ENCODE peak calls at places on chromosomes 16 and 17, in eight cellular contexts. E is GM06990, V is thoracic aorta, H is fibroblast of pulmonary artery, T is fibroblast of the aortic adventitia, X is tibial artery, U is ovary, R is sigmoid colon. W is an unnamed sample.

GRCh38 chr16:68860978-68861892 is 17.9 kb downstream of the TANGO6 start:
- DNase-seq in E (no peak), R (no peak), U (no peak), T (no peak), V (no peak), X (no peak), H (no peak), W (no peak)

GRCh38 chr16:7763111-7763510 is 430.5 kb downstream of the RBFOX1 start:
- DNase-seq in R (no peak), T (no peak), V (no peak), U (no peak), X (no peak), E (no peak), H (no peak), W (no peak)

GRCh38 chr17:74998783-74999182 is 11.4 kb downstream of the CDR2L start:
- DNase-seq in X (no peak), T (no peak), H (no peak), V (no peak), U (no peak), R (no peak), E (no peak), W (no peak)

GRCh38 chr17:80539022-80539421 is 5.6 kb upstream of the RPTOR start:
- DNase-seq in U (no peak), V (no peak), H (no peak), R (no peak), T (no peak), E (no peak), X (no peak), W (no peak)

GRCh38 chr17:42618442-42619150 is 9.1 kb downstream of the TUBG1 start:
- DNase-seq in V (no peak), T (no peak), H (no peak), E (peak; percentile 78), R (no peak), U (no peak), X (no peak), W (peak; percentile 12)

GRCh38 chr16:78543066-78543465 is 443.6 kb downstream of the WWOX start:
- DNase-seq in H (no peak), E (no peak), X (no peak), U (no peak), R (no peak), T (no peak), V (no peak), W (peak; percentile 16)

GRCh38 chr17:12566281-12567002 is 99.2 kb upstream of the MYOCD start:
- DNase-seq in E (no peak), X (no peak), R (no peak), V (no peak), H (no peak), U (no peak), T (no peak), W (no peak)

GRCh38 chr16:24677388-24677787 is 52.1 kb upstream of the TNRC6A start:
- DNase-seq in V (no peak), R (no peak), H (no peak), U (no peak), T (no peak), E (no peak), X (no peak), W (no peak)

GRCh38 chr16:10992797-10993196 is 48.4 kb downstream of the CLEC16A start:
- DNase-seq in H (peak; percentile 67), E (no peak), V (no peak), T (peak; percentile 73), X (no peak), U (no peak), R (no peak), W (peak; percentile 88)

GRCh38 chr16:61654962-61655361 is 381.3 kb downstream of the CDH8 start:
- DNase-seq in R (no peak), V (no peak), U (no peak), E (no peak), T (no peak), H (no peak), X (no peak), W (no peak)

GRCh38 chr17:6303664-6304063 is 131.3 kb downstream of the AIPL1 start:
- DNase-seq in X (no peak), T (peak; percentile 8), U (no peak), V (no peak), H (peak; percentile 26), R (no peak), E (no peak), W (no peak)

GRCh38 chr16:2486645-2487516 is 12.0 kb downstream of the TBC1D24 start:
- DNase-seq in H (no peak), R (no peak), X (peak; percentile 54), V (no peak), U (no peak), T (no peak), E (peak; percentile 53), W (no peak)

GRCh38 chr16:2490190-2491105 is 15.5 kb downstream of the TBC1D24 start:
- DNase-seq in U (no peak), H (no peak), X (no peak), V (no peak), T (no peak), E (no peak), R (no peak), W (no peak)

GRCh38 chr16:2487517-2487842 is 12.6 kb downstream of the TBC1D24 start:
- DNase-seq in V (no peak), X (no peak), R (no peak), U (no peak), T (no peak), E (no peak), H (no peak), W (no peak)

GRCh38 chr16:2487903-2488531 is 13.1 kb downstream of the TBC1D24 start:
- DNase-seq in X (no peak), T (no peak), V (no peak), E (no peak), R (no peak), H (no peak), U (no peak), W (no peak)

DNA sequence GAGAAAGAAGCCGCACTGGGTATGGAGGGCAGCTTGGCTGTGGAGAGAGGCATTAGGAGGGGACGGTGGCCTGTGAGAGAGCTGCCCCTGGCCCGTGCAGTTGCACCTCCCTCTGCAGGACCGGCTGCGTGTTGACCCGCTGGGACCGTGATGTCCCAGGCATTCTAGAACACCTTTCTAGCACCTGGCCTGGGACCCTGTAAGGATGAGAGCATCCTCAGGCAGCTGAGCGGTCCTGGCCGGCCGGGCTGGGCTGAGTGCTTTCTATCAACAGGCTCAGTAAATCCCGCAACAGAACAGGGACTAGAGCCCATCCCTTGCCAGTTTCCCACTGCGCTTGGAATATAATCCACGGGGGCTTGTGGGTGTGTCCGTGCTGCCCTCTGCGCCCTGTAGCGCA is 14.7 kb downstream of the TBC1D24 start:
- DNase-seq in X (no peak), V (no peak), T (no peak), H (no peak), R (no peak), U (no peak), E (no peak), W (no peak)
- H3K4me3 ChIP-seq in X (no peak overlapping the region), V (no peak overlapping the region), T (no peak overlapping the region), H (no peak overlapping the region), R (no peak overlapping the region), U (no peak overlapping the region), E (no peak overlapping the region), W (no peak overlapping the region)

DNA sequence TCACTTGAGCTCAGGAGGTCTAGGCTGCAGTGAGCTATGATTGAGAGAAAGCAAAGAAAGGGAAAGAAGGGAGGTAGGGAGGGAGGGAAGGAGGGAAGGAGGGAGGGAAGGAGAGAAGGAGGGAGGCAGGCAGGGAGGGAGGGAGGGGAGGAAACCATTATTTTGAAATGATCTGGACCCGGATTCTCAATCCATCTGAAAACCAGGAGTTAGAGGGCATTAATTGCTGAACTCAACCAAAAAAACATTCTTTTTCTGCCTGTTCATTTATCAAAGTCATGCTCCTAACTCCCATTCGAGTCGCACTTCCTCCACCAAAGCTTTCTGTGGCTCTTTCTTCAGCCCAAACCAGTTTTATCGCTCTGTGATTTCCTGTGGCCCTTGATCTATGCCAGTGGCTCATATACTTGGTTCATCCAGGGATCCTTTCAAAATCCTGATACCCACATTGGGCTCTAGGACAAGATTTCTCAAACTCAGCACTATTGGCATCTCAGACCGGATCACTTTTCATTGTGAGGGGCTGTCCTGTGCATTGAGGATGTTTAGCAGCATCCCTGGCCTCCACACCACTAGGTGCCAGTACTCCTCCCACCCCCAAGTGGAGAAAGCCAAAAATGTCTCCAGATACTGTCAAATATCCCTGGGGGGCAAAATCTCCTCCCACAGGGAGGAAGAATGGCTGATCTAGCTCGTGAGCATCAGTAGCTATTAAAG is 38.2 kb downstream of the CMTM4 start:
- DNase-seq in U (no peak), X (no peak), E (no peak), V (no peak), T (no peak), H (no peak), R (no peak), W (no peak)
- TF ChIP-seq CTCF in U (no peak), X (no peak), E (no peak), V (no peak), T (no peak), H (no peak), R (no peak), W (no peak)

GRCh38 chr17:64494121-64494520 is 2.7 kb downstream of the POLG2 start:
- DNase-seq in U (no peak), E (no peak), R (no peak), H (no peak), T (no peak), V (no peak), X (no peak), W (no peak)

GRCh38 chr17:64491034-64491860 is 5.6 kb downstream of the POLG2 start:
- DNase-seq in X (no peak), U (no peak), H (peak; percentile 74), T (peak; percentile 59), R (no peak), V (no peak), E (no peak), W (peak; percentile 61)

GRCh38 chr17:64491995-64492394 is 4.9 kb downstream of the POLG2 start:
- DNase-seq in R (no peak), V (no peak), E (no peak), X (no peak), U (no peak), H (no peak), T (no peak), W (peak; percentile 80)

GRCh38 chr17:64496348-64496785 is 487 bp downstream of the POLG2 start:
- DNase-seq in T (no peak), R (no peak), E (no peak), X (no peak), U (no peak), H (no peak), V (no peak), W (no peak)

DNA sequence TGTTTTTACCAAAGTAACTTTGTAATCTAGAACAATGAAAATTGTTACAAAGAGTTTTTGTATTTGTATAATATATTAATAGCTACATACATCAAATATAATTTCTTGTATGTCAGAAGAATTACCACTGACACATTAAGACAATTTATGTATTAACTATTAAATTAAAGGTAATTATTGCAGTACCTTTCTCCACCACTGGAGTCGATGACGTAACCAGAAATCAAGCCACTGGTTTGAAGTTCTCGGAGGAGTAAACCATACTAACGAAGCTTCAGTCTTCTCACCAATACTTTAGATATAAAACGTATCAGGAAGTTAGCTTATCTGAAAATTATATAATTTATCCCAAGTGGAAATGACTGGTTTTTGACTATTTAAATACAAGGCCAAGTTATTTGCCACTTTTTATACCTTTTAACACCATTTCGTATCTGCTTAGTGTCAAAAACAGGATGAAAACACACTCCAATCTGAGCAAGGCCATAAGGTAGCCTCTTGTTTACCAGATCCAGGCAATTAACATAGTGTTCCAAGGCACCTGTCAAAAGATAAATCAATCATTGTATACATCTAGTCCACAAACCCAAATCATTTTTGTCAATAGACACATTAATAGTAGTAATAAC is 4.3 kb downstream of the POLG2 start:
- DNase-seq in U (no peak), X (no peak), T (no peak), R (no peak), V (no peak), E (no peak), H (peak; percentile 56), W (peak; percentile 47)
- H3K4me3 ChIP-seq in U (no peak overlapping the region), X (no peak overlapping the region), T (no peak overlapping the region), R (no peak overlapping the region), V (no peak overlapping the region), E (no peak overlapping the region), H (no peak overlapping the region), W (no peak overlapping the region)

GRCh38 chr16:80319181-80319580 is 221.6 kb upstream of the DYNLRB2 start:
- DNase-seq in E (no peak), U (no peak), H (no peak), V (no peak), R (no peak), X (no peak), T (no peak), W (no peak)
- TF ChIP-seq CTCF in E (peak; percentile 39), U (no peak), H (no peak), V (no peak), R (no peak), X (no peak), T (no peak), W (peak; percentile 5)

W was measured in fibroblast of mammary gland.